ENCODE peak calls at places on chromosomes 13 and 19, in six cellular contexts. U, Q, W, B, Y and T are unnamed samples.

GRCh38 chr19:58380736-58381459 is at the start of gene ZNF837:
- DNase-seq in U (peak; percentile 100), Q (peak; percentile 99), W (peak; percentile 99), B (peak; percentile 99), Y (peak; percentile 100), T (peak; percentile 93)

GRCh38 chr13:94054159-94054558 is 425.3 kb downstream of the DCT start:
- DNase-seq in Y (no peak), Q (no peak), U (no peak), W (no peak), B (no peak), T (no peak)

GRCh38 chr13:42574011-42574410 is at the start of gene TNFSF11:
- DNase-seq in B (no peak), W (no peak), Y (peak; percentile 33), Q (no peak), U (no peak), T (no peak)

GRCh38 chr19:50573741-50574461 is 5.7 kb upstream of the LRRC4B start:
- DNase-seq in U (no peak), B (no peak), Y (no peak), Q (no peak), W (no peak), T (no peak)

GRCh38 chr19:38264486-38265212 is at the start of gene SPINT2:
- DNase-seq in Q (no peak), Y (no peak), U (peak; percentile 67), B (no peak), W (peak; percentile 78), T (no peak)

GRCh38 chr19:584240-585001 is 5.3 kb upstream of the HCN2 start:
- DNase-seq in U (no peak), B (no peak), Y (peak; percentile 66), W (peak; percentile 65), Q (peak; percentile 33), T (no peak)

GRCh38 chr13:65417953-65418352 is 1812.2 kb downstream of the PCDH9 start:
- DNase-seq in W (no peak), Q (no peak), Y (peak; percentile 6), B (no peak), U (no peak), T (no peak)

GRCh38 chr19:51448011-51448744 is 10.1 kb downstream of the SIGLEC8 start:
- DNase-seq in B (no peak), Y (no peak), Q (no peak), U (no peak), W (no peak), T (no peak)

GRCh38 chr19:34932494-34932893 is 5.8 kb downstream of the ZNF30 start:
- DNase-seq in B (no peak), W (no peak), U (no peak), Q (no peak), Y (no peak), T (no peak)

GRCh38 chr13:47611664-47612288 is 389.3 kb downstream of the SUCLA2 start:
- DNase-seq in B (no peak), W (no peak), U (no peak), Y (no peak), Q (no peak), T (no peak)
- H3K4me1 ChIP-seq in B (no peaks in the 10 kb centered on the region), W (no peaks in the 10 kb centered on the region), U (no peaks in the 10 kb centered on the region), Y (no peaks in the 10 kb centered on the region), Q (no peaks in the 10 kb centered on the region), T (no peaks in the 10 kb centered on the region)

GRCh38 chr13:27024781-27025492 is 146.7 kb downstream of the USP12 start:
- DNase-seq in Y (no peak), Q (no peak), W (no peak), B (no peak), U (no peak), T (no peak)

GRCh38 chr13:27026396-27026795 is 145.2 kb downstream of the USP12 start:
- DNase-seq in Y (no peak), B (no peak), Q (no peak), W (no peak), U (no peak), T (no peak)

GRCh38 chr13:27023385-27023784 is 148.2 kb downstream of the USP12 start:
- DNase-seq in B (no peak), Y (no peak), W (no peak), Q (no peak), U (no peak), T (no peak)

GRCh38 chr13:27022571-27023311 is 148.9 kb downstream of the USP12 start:
- DNase-seq in Q (no peak), W (no peak), U (no peak), B (no peak), Y (peak; percentile 49), T (no peak)

GRCh38 chr13:27024062-27024461 is 147.5 kb downstream of the USP12 start:
- DNase-seq in Q (no peak), U (no peak), Y (no peak), W (no peak), B (no peak), T (no peak)
- H3K27ac ChIP-seq in Q (peak overlapping the region; percentile 59), U (no peak overlapping the region), Y (no peak overlapping the region), W (no peak overlapping the region), B (no peak overlapping the region), T (no peak overlapping the region)

DNA sequence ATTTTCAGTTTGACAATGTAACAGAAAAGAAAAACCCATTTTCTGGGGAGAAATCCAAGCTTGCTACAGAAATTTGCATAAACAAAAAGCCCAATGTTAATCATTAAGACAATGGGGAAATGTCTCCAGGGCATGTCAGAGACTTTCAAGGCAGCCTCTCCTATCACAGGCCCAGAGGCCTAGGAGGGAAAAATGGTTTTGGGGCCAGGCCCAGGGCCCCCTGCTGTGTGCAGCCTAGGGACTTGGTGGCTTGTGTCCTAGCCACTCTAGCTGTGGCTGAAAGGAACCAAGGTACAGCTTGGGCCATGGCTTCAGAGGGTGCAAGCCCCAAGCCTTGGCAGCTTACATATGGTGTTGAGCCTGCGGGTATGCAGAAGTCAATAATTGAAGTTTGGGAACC is 8.0 kb upstream of the TEX30 start:
- DNase-seq in U (no peak), Y (no peak), Q (no peak), W (no peak), B (no peak), T (no peak)
- H3K4me1 ChIP-seq in U (no peaks in the 10 kb centered on the region), Y (no peaks in the 10 kb centered on the region), Q (no peaks in the 10 kb centered on the region), W (no peaks in the 10 kb centered on the region), B (no peaks in the 10 kb centered on the region), T (no peaks in the 10 kb centered on the region)

DNA sequence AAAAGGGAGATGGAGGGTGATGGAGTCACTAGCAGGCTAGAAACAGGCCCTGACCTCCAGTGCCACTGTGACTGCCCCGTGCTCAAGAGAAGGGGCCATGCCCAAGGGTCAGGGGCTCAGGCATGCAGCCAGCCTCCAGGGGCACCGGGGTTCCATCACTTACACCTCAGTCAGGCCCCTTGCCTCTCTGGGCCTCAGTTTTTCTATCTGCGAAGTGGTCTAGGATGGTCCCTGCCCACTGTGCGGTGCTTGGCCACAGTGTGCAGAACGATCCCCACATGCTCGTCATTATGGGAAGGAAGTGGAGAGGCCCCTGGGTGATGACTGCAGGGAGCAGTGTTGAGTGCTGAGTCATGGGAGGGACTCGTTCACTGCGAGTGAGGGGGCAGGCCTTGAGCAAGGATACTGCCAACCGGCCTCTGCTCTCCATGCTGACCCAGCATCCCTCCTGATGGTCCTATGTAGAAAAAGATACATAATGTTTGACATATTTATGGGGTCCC is 23.1 kb downstream of the TMED1 start:
- DNase-seq in Y (peak; percentile 95), B (no peak), W (no peak), Q (no peak), U (no peak), T (no peak)
- H3K27ac ChIP-seq in Y (peak overlapping the region; percentile 17), B (peak overlapping the region; percentile 67), W (peak overlapping the region; percentile 19), Q (no peak overlapping the region), U (peak overlapping the region; percentile 50), T (no peak overlapping the region)

GRCh38 chr19:4393947-4394590 is 6.3 kb downstream of the SH3GL1 start:
- DNase-seq in Y (peak; percentile 71), Q (no peak), B (no peak), U (no peak), W (no peak), T (no peak)

GRCh38 chr19:4389511-4390016 is 10.8 kb downstream of the SH3GL1 start:
- DNase-seq in Y (no peak), W (no peak), U (no peak), B (no peak), Q (no peak), T (no peak)

GRCh38 chr19:4390862-4391693 is 9.3 kb downstream of the SH3GL1 start:
- DNase-seq in W (no peak), Q (no peak), U (no peak), B (no peak), Y (peak; percentile 25), T (no peak)

GRCh38 chr19:4390017-4390861 is 10.1 kb downstream of the SH3GL1 start:
- DNase-seq in Q (no peak), W (no peak), Y (peak; percentile 75), B (no peak), U (no peak), T (no peak)

DNA sequence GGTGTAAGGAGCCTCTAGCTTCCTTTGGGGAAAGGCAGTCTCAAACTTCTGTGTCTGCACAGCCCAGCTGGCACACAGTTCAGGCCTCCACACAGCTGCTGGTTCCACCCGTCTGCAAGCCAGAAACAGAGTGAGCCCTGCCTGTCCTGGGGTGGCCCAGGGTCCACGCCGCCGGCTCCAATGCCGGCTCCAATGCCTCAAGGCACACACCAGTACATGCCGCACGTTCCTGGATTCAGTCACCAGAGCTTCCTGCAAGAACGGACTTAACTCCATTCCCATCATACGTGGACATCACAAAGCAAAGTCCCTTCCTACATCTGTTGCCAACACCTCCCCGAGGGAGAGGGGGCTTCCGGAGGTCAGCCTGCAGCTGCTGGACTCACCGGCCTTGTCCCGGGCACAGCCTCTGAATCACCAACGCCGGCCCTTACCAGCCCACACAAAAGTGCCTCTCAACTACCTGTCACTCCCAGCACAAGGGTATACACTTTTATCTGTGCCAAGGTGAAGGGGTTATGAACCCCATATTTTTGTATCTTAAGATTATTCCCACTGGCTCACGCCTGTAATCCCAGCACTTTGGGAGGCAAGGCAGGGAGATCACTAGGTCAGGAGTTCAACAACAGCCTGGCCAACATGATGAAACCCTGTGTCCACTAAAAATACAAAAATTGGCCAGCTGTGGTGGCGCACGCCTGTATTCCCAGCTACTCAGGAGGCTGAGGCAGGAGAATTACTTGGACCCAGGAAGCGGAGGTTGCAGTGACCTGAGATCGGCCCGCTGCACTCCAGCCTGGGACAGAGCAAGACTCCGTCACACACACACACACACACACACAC is 8.4 kb downstream of the SH3GL1 start:
- DNase-seq in B (no peak), U (no peak), Y (peak; percentile 72), W (no peak), Q (no peak), T (no peak)
- H3K4me1 ChIP-seq in B (peaks cover 44% of the 10 kb centered on the region), U (no peaks in the 10 kb centered on the region), Y (peaks cover 55% of the 10 kb centered on the region), W (peaks cover 84% of the 10 kb centered on the region), Q (no peaks in the 10 kb centered on the region), T (peaks cover 79% of the 10 kb centered on the region)

GRCh38 chr13:89401209-89401810 is 1730.1 kb downstream of the SLITRK5 start:
- DNase-seq in U (no peak), B (no peak), W (no peak), Y (peak; percentile 86), Q (no peak), T (no peak)
- H3K27ac ChIP-seq in U (no peak overlapping the region), B (no peak overlapping the region), W (no peak overlapping the region), Y (no peak overlapping the region), Q (no peak overlapping the region), T (no peak overlapping the region)

GRCh38 chr13:80132741-80133601 is 208.0 kb downstream of the SPRY2 start:
- DNase-seq in Q (no peak), Y (peak; percentile 85), B (peak; percentile 53), W (peak; percentile 60), U (no peak), T (no peak)
- H3K4me1 ChIP-seq in Q (no peaks in the 10 kb centered on the region), Y (peaks cover 35% of the 10 kb centered on the region), B (peaks cover 4% of the 10 kb centered on the region), W (peaks cover 26% of the 10 kb centered on the region), U (peaks cover 2% of the 10 kb centered on the region), T (peaks cover 20% of the 10 kb centered on the region)